ENCODE peak calls at places on chromosomes 1 and 21, in ten cellular contexts. W, M, I, L, K, O, R, S, F and N are unnamed samples.

GRCh38 chr1:154353966-154354365 is 28.6 kb downstream of the ATP8B2 start:
- DNase-seq in M (no peak), F (no peak), L (no peak), I (no peak), S (no peak), R (no peak), O (no peak), W (no peak), K (no peak), N (peak; percentile 5)

GRCh38 chr1:232952514-232953175 is 2.2 kb downstream of the NTPCR start:
- DNase-seq in O (no peak), F (peak; percentile 87), M (peak; percentile 49), W (no peak), I (peak; percentile 65), K (peak; percentile 56), L (peak; percentile 61), R (peak; percentile 50), S (peak; percentile 49), N (peak; percentile 42)

GRCh38 chr21:26909972-26910371 is 56.9 kb downstream of the ADAMTS5 start:
- DNase-seq in I (no peak), S (peak; percentile 5), K (no peak), O (no peak), R (no peak), L (peak; percentile 81), F (peak; percentile 53), W (no peak), M (no peak), N (no peak)

GRCh38 chr1:163315773-163316374 is 5.9 kb upstream of the NUF2 start:
- DNase-seq in O (no peak), L (peak; percentile 62), S (peak; percentile 65), M (no peak), I (peak; percentile 61), R (peak; percentile 42), K (peak; percentile 68), F (no peak), W (no peak), N (peak; percentile 13)

GRCh38 chr1:103514920-103515503 is 10.5 kb upstream of the RNPC3 start:
- DNase-seq in I (peak; percentile 58), L (peak; percentile 40), K (peak; percentile 63), O (no peak), S (peak; percentile 71), M (no peak), F (no peak), W (no peak), R (peak; percentile 46), N (peak; percentile 10)

GRCh38 chr1:81702079-81702715 is 98.5 kb upstream of the ADGRL2 start:
- DNase-seq in F (no peak), S (no peak), L (no peak), W (no peak), K (no peak), M (no peak), I (no peak), R (no peak), O (no peak), N (no peak)

GRCh38 chr1:214447557-214447871 is 103.9 kb downstream of the PTPN14 start:
- DNase-seq in L (no peak), F (no peak), K (no peak), W (no peak), O (no peak), M (no peak), S (no peak), R (peak; percentile 64), I (no peak), N (no peak)

GRCh38 chr1:210700511-210700910 is 371.8 kb downstream of the HHAT start:
- DNase-seq in O (no peak), R (peak; percentile 36), I (no peak), W (no peak), L (no peak), M (no peak), S (peak; percentile 18), K (no peak), F (no peak), N (no peak)

GRCh38 chr21:46183910-46184624 is at the start of gene SPATC1L:
- DNase-seq in O (peak; percentile 90), I (peak; percentile 73), W (peak; percentile 78), S (peak; percentile 40), M (peak; percentile 65), F (peak; percentile 63), L (peak; percentile 74), K (peak; percentile 83), R (peak; percentile 85), N (peak; percentile 83)

GRCh38 chr1:63367218-63368103 is at the start of gene ALG6:
- DNase-seq in O (peak; percentile 97), I (peak; percentile 95), K (peak; percentile 87), F (peak; percentile 98), R (peak; percentile 89), L (peak; percentile 96), W (peak; percentile 94), M (peak; percentile 92), S (peak; percentile 93), N (peak; percentile 99)

GRCh38 chr1:116420417-116421200 is 47.6 kb downstream of the ATP1A1 start:
- DNase-seq in K (no peak), L (no peak), S (no peak), O (peak; percentile 49), R (no peak), F (no peak), W (no peak), M (no peak), I (no peak), N (no peak)

GRCh38 chr1:100928128-100928527 is 32.2 kb downstream of the SLC30A7 start:
- DNase-seq in S (no peak), M (no peak), L (peak; percentile 9), K (no peak), R (no peak), W (no peak), I (no peak), O (no peak), F (peak; percentile 35), N (no peak)

DNA sequence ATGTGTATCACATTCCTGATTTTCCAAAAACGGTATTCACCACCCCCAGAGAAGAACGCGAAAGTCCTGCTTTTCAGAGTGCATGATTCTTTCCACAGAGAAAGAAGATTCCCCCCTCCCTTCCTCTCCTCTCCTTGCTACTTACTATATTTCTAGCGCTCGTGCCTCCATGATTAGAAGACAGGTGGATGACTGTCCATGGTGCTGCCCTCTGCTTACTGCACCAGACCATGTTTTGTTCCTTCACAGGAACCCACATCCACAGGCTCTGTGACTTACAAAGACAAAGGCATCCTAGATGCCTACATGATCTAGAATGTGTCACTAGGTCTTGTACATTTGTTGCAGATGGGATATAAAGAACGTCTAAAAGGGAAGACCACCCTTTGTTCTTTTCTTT is 49.1 kb upstream of the ZNF648 start:
- DNase-seq in I (no peak), F (no peak), R (no peak), O (no peak), L (peak; percentile 20), M (no peak), W (no peak), S (no peak), K (no peak), N (no peak)
- TF ChIP-seq CTCF in I (no peak), F (peak; percentile 32), R (no peak), O (no peak), L (no peak), M (no peak), W (no peak), S (no peak), K (no peak), N (no peak)

GRCh38 chr1:178727014-178727895 is 2.2 kb downstream of the RALGPS2 start:
- DNase-seq in L (peak; percentile 22), S (peak; percentile 38), O (no peak), F (no peak), I (no peak), K (no peak), M (no peak), W (no peak), R (peak; percentile 15), N (no peak)

GRCh38 chr1:178724734-178725602 is at the start of gene RALGPS2:
- DNase-seq in S (peak; percentile 76), W (peak; percentile 77), M (peak; percentile 75), F (peak; percentile 81), O (peak; percentile 88), I (peak; percentile 88), L (peak; percentile 91), K (peak; percentile 67), R (peak; percentile 74), N (peak; percentile 66)

GRCh38 chr1:178726545-178726944 is 1.5 kb downstream of the RALGPS2 start:
- DNase-seq in M (no peak), I (no peak), O (no peak), L (no peak), K (no peak), S (no peak), W (no peak), R (no peak), F (no peak), N (no peak)

GRCh38 chr1:178724386-178724733 is 684 bp upstream of the RALGPS2 start:
- DNase-seq in L (no peak), I (no peak), O (no peak), S (no peak), R (no peak), M (no peak), W (no peak), F (no peak), K (no peak), N (no peak)

DNA sequence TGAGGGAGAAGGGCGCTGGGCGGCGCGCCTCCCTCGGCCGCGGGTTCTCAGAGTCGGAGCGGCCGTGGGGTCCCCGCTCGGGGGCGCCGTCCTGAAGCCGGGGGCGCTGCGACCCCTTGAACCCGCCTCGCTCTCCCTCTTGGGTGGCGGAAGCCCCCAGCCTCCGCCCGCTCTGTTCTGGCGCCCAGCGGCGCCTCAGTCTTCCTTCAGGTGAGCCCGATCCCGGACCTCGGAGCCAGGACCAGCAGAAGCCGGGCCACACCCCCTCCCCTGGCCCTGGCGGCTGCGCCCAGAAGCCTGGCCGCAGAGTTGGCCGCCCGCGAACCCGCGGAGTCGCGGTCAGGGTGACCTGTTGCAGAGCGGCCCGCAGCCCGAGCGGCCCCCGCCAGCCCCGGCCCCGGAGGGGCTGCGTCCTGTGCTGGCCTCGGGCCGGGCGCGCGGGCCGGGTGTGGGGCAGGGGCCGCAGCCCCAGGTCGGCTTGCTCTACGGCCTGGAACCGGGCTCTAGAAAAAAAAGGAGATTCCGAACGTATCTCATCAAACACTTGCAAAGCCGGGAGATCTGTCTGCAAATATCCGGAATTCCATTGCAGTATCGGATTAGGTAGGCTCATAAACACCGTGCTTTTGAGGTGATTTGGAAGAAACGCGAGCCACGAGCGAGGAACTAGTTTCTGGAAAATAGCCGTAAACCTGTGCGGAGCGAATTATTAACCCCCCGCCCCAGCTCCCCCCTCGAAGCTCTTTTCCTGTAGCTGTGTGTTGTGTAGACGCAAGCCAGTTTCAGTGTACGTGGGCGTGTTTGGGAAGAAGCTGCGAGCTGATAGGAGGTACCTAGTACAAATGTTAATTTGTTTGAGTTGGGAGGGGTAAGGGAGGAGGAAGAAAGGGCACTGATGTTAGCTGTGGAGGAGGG is 816 bp downstream of the RALGPS2 start:
- DNase-seq in F (peak; percentile 85), M (peak; percentile 85), R (peak; percentile 92), W (peak; percentile 68), S (peak; percentile 84), O (no peak), L (peak; percentile 88), I (peak; percentile 95), K (peak; percentile 84), N (peak; percentile 38)
- TF ChIP-seq CTCF in F (no peak), M (no peak), R (no peak), W (no peak), S (no peak), O (no peak), L (no peak), I (peak; percentile 13), K (no peak), N (no peak)

GRCh38 chr1:238558746-238559145 is 668.0 kb upstream of the ZP4 start:
- DNase-seq in R (peak; percentile 67), I (no peak), F (no peak), M (no peak), L (no peak), S (no peak), W (no peak), K (no peak), O (no peak), N (no peak)
- TF ChIP-seq CTCF in R (no peak), I (no peak), F (no peak), M (no peak), L (no peak), S (no peak), W (no peak), K (no peak), O (no peak), N (no peak)

GRCh38 chr1:227730630-227731151 is 4.4 kb downstream of the JMJD4 start:
- DNase-seq in O (no peak), S (no peak), R (no peak), F (no peak), W (no peak), L (no peak), K (no peak), I (no peak), M (no peak), N (peak; percentile 15)
- TF ChIP-seq CTCF in O (no peak), S (no peak), R (no peak), F (no peak), W (no peak), L (no peak), K (no peak), I (no peak), M (peak; percentile 27), N (no peak)